ENCODE peak calls at places on chromosomes 4 and X, in five cellular contexts. A is NB4; B is iPS-NIHi11; S is GM04503; H is activated CD8-positive, alpha-beta T cell treated with anti-CD3 and anti-CD28 coated beads for 36 hours. V is an unnamed sample.

GRCh38 chr4:52312722-52313121 is 261.6 kb downstream of the SPATA18 start:
- DNase-seq in B (peak; percentile 16), A (no peak), H (no peak), S (no peak), V (no peak)

GRCh38 chr4:157291071-157291470 is 70.5 kb downstream of the GRIA2 start:
- DNase-seq in H (no peak), A (no peak), S (no peak), B (no peak), V (no peak)

GRCh38 chr4:173301518-173302201 is 32.5 kb downstream of the HMGB2 start:
- DNase-seq in B (no peak), A (peak; percentile 63), H (peak; percentile 28), S (no peak), V (no peak)

GRCh38 chr4:2260336-2261109 is 1.4 kb downstream of the MXD4 start:
- DNase-seq in H (peak; percentile 1), S (no peak), A (peak; percentile 26), B (no peak), V (no peak)

GRCh38 chrX:81390244-81390643 is 188.3 kb downstream of the SH3BGRL start:
- DNase-seq in S (no peak), H (no peak), A (no peak), B (no peak), V (no peak)

GRCh38 chr4:140928880-140929279 is 172.7 kb upstream of the TBC1D9 start:
- DNase-seq in A (no peak), B (no peak), S (peak; percentile 53), H (no peak), V (no peak)

GRCh38 chr4:19772581-19772980 is 479.1 kb upstream of the SLIT2 start:
- DNase-seq in A (no peak), H (no peak), B (no peak), S (no peak), V (no peak)

GRCh38 chrX:47900833-47901232 is 64.1 kb downstream of the ZNF81 start:
- DNase-seq in S (no peak), B (no peak), H (no peak), A (peak; percentile 70), V (no peak)

GRCh38 chr4:33722800-33723511 is 2521.4 kb downstream of the ARAP2 start:
- DNase-seq in A (no peak), S (no peak), B (no peak), H (no peak), V (no peak)

GRCh38 chrX:149131780-149132179 is 373.3 kb downstream of the IDS start:
- DNase-seq in A (no peak), H (no peak), S (no peak), B (no peak), V (no peak)

GRCh38 chr4:119729815-119730643 is 101.4 kb upstream of the PDE5A start:
- DNase-seq in B (no peak), H (no peak), S (peak; percentile 70), A (no peak), V (no peak)

GRCh38 chr4:1171306-1172227 is 816 bp downstream of the SPON2 start:
- DNase-seq in A (no peak), S (no peak), H (peak; percentile 71), B (peak; percentile 59), V (no peak)

GRCh38 chr4:76058888-76059426 is 15.6 kb upstream of the ART3 start:
- DNase-seq in H (no peak), S (no peak), A (peak; percentile 25), B (no peak), V (no peak)

GRCh38 chrX:38505583-38505982 is 55.8 kb upstream of the TSPAN7 start:
- DNase-seq in B (no peak), H (no peak), S (no peak), A (no peak), V (no peak)

GRCh38 chr4:138972956-138973819 is 42.4 kb upstream of the NOCT start:
- DNase-seq in S (no peak), B (no peak), H (no peak), A (no peak), V (no peak)

GRCh38 chrX:138127314-138127713 is 561.4 kb downstream of the ZIC3 start:
- DNase-seq in B (no peak), S (no peak), A (no peak), H (no peak), V (no peak)

GRCh38 chr4:32847466-32847865 is 2127.3 kb downstream of the PCDH7 start:
- DNase-seq in B (no peak), A (peak; percentile 15), H (no peak), S (no peak), V (no peak)

GRCh38 chr4:121338506-121338905 is 42.3 kb downstream of the QRFPR start:
- DNase-seq in S (no peak), H (no peak), A (no peak), B (no peak), V (no peak)

GRCh38 chr4:128228778-128229457 is 58.7 kb downstream of the PGRMC2 start:
- DNase-seq in S (no peak), A (no peak), H (no peak), B (no peak), V (no peak)

GRCh38 chr4:83285022-83285387 is 407 bp upstream of the COQ2 start:
- DNase-seq in B (peak; percentile 14), A (peak; percentile 89), H (peak; percentile 31), S (peak; percentile 33), V (peak; percentile 32)

GRCh38 chr4:17418010-17418409 is 93.9 kb downstream of the QDPR start:
- DNase-seq in S (no peak), A (no peak), B (no peak), H (no peak), V (no peak)

GRCh38 chr4:182776376-182777058 is 140.7 kb downstream of the DCTD start:
- DNase-seq in S (no peak), H (no peak), B (no peak), A (no peak), V (no peak)

GRCh38 chr4:66572949-66573348 is 902.7 kb upstream of the EPHA5 start:
- DNase-seq in B (no peak), S (no peak), A (no peak), H (no peak), V (no peak)

GRCh38 chr4:87423313-87424031 is 1.1 kb downstream of the NUDT9 start:
- DNase-seq in A (peak; percentile 30), S (no peak), H (no peak), B (no peak), V (no peak)

GRCh38 chr4:26482508-26483462 is 7.5 kb downstream of the CCKAR start:
- DNase-seq in B (no peak), H (no peak), A (no peak), S (no peak), V (no peak)

GRCh38 chr4:36024901-36025610 is 219.3 kb downstream of the ARAP2 start:
- DNase-seq in A (no peak), S (no peak), B (no peak), H (no peak), V (no peak)

GRCh38 chrX:7904557-7904956 is 22.7 kb downstream of the PNPLA4 start:
- DNase-seq in B (no peak), A (no peak), S (no peak), H (no peak), V (no peak)

GRCh38 chrX:65690057-65690855 is 22.8 kb downstream of the MSN start:
- DNase-seq in B (no peak), A (peak; percentile 63), H (no peak), S (no peak), V (no peak)

GRCh38 chr4:182189107-182189878 is 53.9 kb upstream of the TENM3 start:
- DNase-seq in H (no peak), S (peak; percentile 81), A (peak; percentile 6), B (no peak), V (no peak)

GRCh38 chrX:104913348-104913747 is 307.1 kb downstream of the TEX13A start:
- DNase-seq in H (no peak), A (peak; percentile 2), S (no peak), B (peak; percentile 22), V (no peak)

GRCh38 chrX:118315529-118315928 is 30.4 kb upstream of the WDR44 start:
- DNase-seq in A (no peak), S (no peak), H (no peak), B (no peak), V (no peak)

GRCh38 chrX:47514553-47515235 is 31.7 kb upstream of the ZNF41 start:
- DNase-seq in S (no peak), A (no peak), B (no peak), H (no peak), V (no peak)

GRCh38 chrX:96147645-96148044 is 537.0 kb upstream of the DIAPH2 start:
- DNase-seq in S (no peak), B (no peak), A (no peak), H (no peak), V (no peak)

GRCh38 chrX:135437867-135438733 is 16.4 kb downstream of the SMIM10L2A start:
- DNase-seq in S (no peak), B (no peak), H (no peak), A (no peak), V (no peak)

GRCh38 chr4:79528241-79528706 is 120.2 kb upstream of the GK2 start:
- DNase-seq in B (no peak), A (peak; percentile 2), H (peak; percentile 27), S (no peak), V (no peak)

GRCh38 chr4:22091906-22092305 is 143.3 kb upstream of the KCNIP4 start:
- DNase-seq in B (no peak), H (no peak), S (no peak), A (peak; percentile 19), V (no peak)

GRCh38 chr4:86543560-86544312 is 50.4 kb upstream of the PTPN13 start:
- DNase-seq in H (no peak), B (no peak), S (peak; percentile 10), A (no peak), V (no peak)

GRCh38 chr4:74056114-74056857 is 17.8 kb upstream of the CXCL3 start:
- DNase-seq in S (no peak), H (no peak), A (peak; percentile 67), B (no peak), V (no peak)

V was measured in lung.